ENCODE peak calls at places on chromosomes 7 and 10, in six cellular contexts. O is GM23338; U is amygdala; C is T1000; W is NCI-H1105; P is activated naive CD8-positive, alpha-beta T cell treated with anti-CD3 and anti-CD28 coated beads, Interleukin-2, amount 50 U/mL, for 24 hours. I is an unnamed sample.
A peak's percentile ranks its signal among the peaks of the same experiment; 100 is the strongest.

GRCh38 chr10:90417056-90417455 is 440.8 kb downstream of the HTR7 start:
- DNase-seq in W (no peak), O (no peak), U (no peak), C (no peak), P (no peak), I (no peak)

GRCh38 chr10:17649836-17650235 is 5.9 kb downstream of the STAM start:
- DNase-seq in O (no peak), C (no peak), W (no peak), P (no peak), U (no peak), I (peak; percentile 82)

GRCh38 chr10:50350366-50350765 is 99.0 kb upstream of the ASAH2 start:
- DNase-seq in U (no peak), C (no peak), W (no peak), O (no peak), P (no peak), I (no peak)

GRCh38 chr10:46525177-46525823 is 31.2 kb downstream of the GPRIN2 start:
- DNase-seq in C (peak; percentile 89), U (no peak), O (no peak), W (no peak), P (no peak), I (peak; percentile 40)

GRCh38 chr10:22978918-22979317 is 51.1 kb downstream of the ARMC3 start:
- DNase-seq in O (no peak), P (no peak), C (no peak), U (no peak), W (no peak), I (no peak)

GRCh38 chr10:87092356-87092860 is 2.2 kb downstream of the GLUD1 start:
- DNase-seq in P (no peak), C (no peak), W (no peak), O (peak; percentile 46), U (no peak), I (peak; percentile 8)

GRCh38 chr7:66281678-66282593 is 76.8 kb downstream of the TPST1 start:
- DNase-seq in W (no peak), U (no peak), C (peak; percentile 50), O (no peak), P (no peak), I (no peak)

GRCh38 chr7:104934665-104935064 is 79.3 kb upstream of the KMT2E start:
- DNase-seq in W (no peak), U (no peak), P (no peak), O (no peak), C (no peak), I (no peak)

GRCh38 chr10:34817586-34817985 is 2.5 kb upstream of the PARD3 start:
- DNase-seq in C (no peak), O (no peak), U (no peak), W (no peak), P (no peak), I (no peak)

GRCh38 chr10:44874176-44874575 is 37.0 kb upstream of the TMEM72 start:
- DNase-seq in P (no peak), C (no peak), O (no peak), U (no peak), W (no peak), I (no peak)

GRCh38 chr7:147547252-147547897 is 1043.2 kb upstream of the C7orf33 start:
- DNase-seq in W (no peak), U (no peak), C (no peak), O (peak; percentile 64), P (peak; percentile 3), I (no peak)

GRCh38 chr10:50469778-50470193 is 154.0 kb downstream of the SGMS1 start:
- DNase-seq in W (no peak), U (no peak), C (no peak), O (no peak), P (no peak), I (no peak)

GRCh38 chr10:110901954-110902819 is 16.8 kb downstream of the BBIP1 start:
- DNase-seq in U (no peak), C (no peak), O (no peak), P (peak; percentile 46), W (no peak), I (no peak)

GRCh38 chr7:7850150-7850549 is 118.4 kb upstream of the GLCCI1 start:
- DNase-seq in O (no peak), W (no peak), P (no peak), U (no peak), C (no peak), I (no peak)

GRCh38 chr10:12067336-12067735 is 1.4 kb upstream of the DHTKD1 start:
- DNase-seq in U (no peak), P (no peak), O (no peak), C (no peak), W (no peak), I (no peak)

GRCh38 chr10:51895209-51895608 is 195.8 kb upstream of the CSTF2T start:
- DNase-seq in U (peak; percentile 1), W (no peak), P (no peak), O (no peak), C (no peak), I (no peak)

GRCh38 chr10:17290226-17290625 is 62.2 kb downstream of the VIM start:
- DNase-seq in W (no peak), P (no peak), O (peak; percentile 52), C (no peak), U (no peak), I (no peak)

GRCh38 chr7:31320675-31321074 is 19.9 kb downstream of the NEUROD6 start:
- DNase-seq in O (no peak), W (no peak), P (no peak), U (no peak), C (no peak), I (no peak)

GRCh38 chr7:131106681-131107342 is 220.9 kb upstream of the MKLN1 start:
- DNase-seq in P (peak; percentile 48), U (peak; percentile 59), O (peak; percentile 55), C (no peak), W (no peak), I (no peak)

GRCh38 chr10:73931767-73932624 is 21.1 kb downstream of the PLAU start:
- DNase-seq in U (no peak), W (no peak), O (peak; percentile 86), C (no peak), P (peak; percentile 50), I (no peak)

GRCh38 chr7:34823650-34824258 is 165.7 kb downstream of the NPSR1 start:
- DNase-seq in O (peak; percentile 72), P (peak; percentile 59), W (peak; percentile 29), U (peak; percentile 31), C (no peak), I (peak; percentile 11)

GRCh38 chr10:90138844-90139243 is 437.5 kb downstream of the KIF20B start:
- DNase-seq in C (no peak), P (no peak), U (no peak), W (no peak), O (peak; percentile 69), I (no peak)

GRCh38 chr10:76649723-76650127 is 987.9 kb downstream of the KCNMA1 start:
- DNase-seq in O (no peak), C (no peak), W (no peak), U (no peak), P (no peak), I (peak; percentile 55)

GRCh38 chr7:130894146-130895005 is 160.4 kb upstream of the KLF14 start:
- DNase-seq in O (no peak), P (no peak), W (peak; percentile 48), U (peak; percentile 23), C (peak; percentile 58), I (no peak)

GRCh38 chr7:4830176-4830575 is 31.7 kb downstream of the PAPOLB start:
- DNase-seq in U (peak; percentile 12), C (no peak), P (peak; percentile 55), O (peak; percentile 93), W (no peak), I (no peak)

GRCh38 chr10:126227762-126228134 is 160.5 kb downstream of the ADAM12 start:
- DNase-seq in O (no peak), U (peak; percentile 10), W (no peak), P (no peak), C (no peak), I (peak; percentile 33)

GRCh38 chr10:43231523-43232078 is 35.3 kb downstream of the RASGEF1A start:
- DNase-seq in W (no peak), P (no peak), O (no peak), C (no peak), U (no peak), I (no peak)

GRCh38 chr10:8050561-8051108 is 3.9 kb upstream of the GATA3 start:
- DNase-seq in W (no peak), U (no peak), C (no peak), O (peak; percentile 64), P (peak; percentile 41), I (no peak)